ENCODE peak calls at places on chromosome 17, in five cellular contexts. X is tibial artery, N is cardiac muscle cell, K is pancreas, G is progenitor cell of endocrine pancreas. Y is an unnamed sample.

GRCh38 chr17:75386430-75386829 is 19.0 kb downstream of the GRB2 start:
- DNase-seq in G (no peak), K (no peak), X (no peak), N (no peak), Y (no peak)

GRCh38 chr17:82838386-82839063 is 1.3 kb downstream of the ZNF750 start:
- DNase-seq in K (peak; percentile 65), X (no peak), G (no peak), N (no peak), Y (no peak)

GRCh38 chr17:32503251-32504165 is 16.7 kb downstream of the CDK5R1 start:
- DNase-seq in G (no peak), N (no peak), K (no peak), X (no peak), Y (peak; percentile 84)

GRCh38 chr17:15351925-15352324 is 10.5 kb upstream of the TEKT3 start:
- DNase-seq in K (no peak), G (no peak), X (no peak), N (no peak), Y (no peak)

GRCh38 chr17:71237903-71238538 is 882.8 kb upstream of the SOX9 start:
- DNase-seq in G (no peak), K (no peak), N (no peak), X (no peak), Y (no peak)

GRCh38 chr17:80931421-80932265 is 60.0 kb upstream of the CHMP6 start:
- DNase-seq in X (peak; percentile 60), K (no peak), G (no peak), N (peak; percentile 9), Y (no peak)

GRCh38 chr17:72822358-72823023 is 270.0 kb downstream of the SLC39A11 start:
- DNase-seq in N (no peak), X (no peak), K (no peak), G (no peak), Y (no peak)

GRCh38 chr17:7560172-7561027 is 1.3 kb upstream of the SENP3 start:
- DNase-seq in X (peak; percentile 79), N (peak; percentile 85), K (peak; percentile 76), G (peak; percentile 73), Y (peak; percentile 66)

GRCh38 chr17:35243459-35244204 is 760 bp downstream of the SLFN5 start:
- DNase-seq in K (peak; percentile 13), G (peak; percentile 11), N (peak; percentile 38), X (peak; percentile 83), Y (peak; percentile 41)

GRCh38 chr17:80265205-80266068 is 4.8 kb downstream of the RNF213 start:
- DNase-seq in K (no peak), N (no peak), X (no peak), G (no peak), Y (peak; percentile 73)

GRCh38 chr17:13027246-13027645 is 9.4 kb upstream of the ELAC2 start:
- DNase-seq in G (no peak), N (no peak), K (no peak), X (peak; percentile 5), Y (no peak)

GRCh38 chr17:67478266-67479118 is 101.4 kb downstream of the PITPNC1 start:
- DNase-seq in N (no peak), X (no peak), G (no peak), K (no peak), Y (no peak)

GRCh38 chr17:76462556-76463290 is 4.7 kb upstream of the AANAT start:
- DNase-seq in N (no peak), K (no peak), X (no peak), G (no peak), Y (no peak)

GRCh38 chr17:76459674-76460073 is 6.7 kb upstream of the UBE2O start:
- DNase-seq in X (no peak), K (no peak), G (no peak), N (no peak), Y (no peak)

GRCh38 chr17:76453431-76453743 is 435 bp upstream of the UBE2O start:
- DNase-seq in K (no peak), X (no peak), N (no peak), G (no peak), Y (no peak)

GRCh38 chr17:76461765-76462555 is 5.4 kb upstream of the AANAT start:
- DNase-seq in X (no peak), G (no peak), N (no peak), K (no peak), Y (no peak)

DNA sequence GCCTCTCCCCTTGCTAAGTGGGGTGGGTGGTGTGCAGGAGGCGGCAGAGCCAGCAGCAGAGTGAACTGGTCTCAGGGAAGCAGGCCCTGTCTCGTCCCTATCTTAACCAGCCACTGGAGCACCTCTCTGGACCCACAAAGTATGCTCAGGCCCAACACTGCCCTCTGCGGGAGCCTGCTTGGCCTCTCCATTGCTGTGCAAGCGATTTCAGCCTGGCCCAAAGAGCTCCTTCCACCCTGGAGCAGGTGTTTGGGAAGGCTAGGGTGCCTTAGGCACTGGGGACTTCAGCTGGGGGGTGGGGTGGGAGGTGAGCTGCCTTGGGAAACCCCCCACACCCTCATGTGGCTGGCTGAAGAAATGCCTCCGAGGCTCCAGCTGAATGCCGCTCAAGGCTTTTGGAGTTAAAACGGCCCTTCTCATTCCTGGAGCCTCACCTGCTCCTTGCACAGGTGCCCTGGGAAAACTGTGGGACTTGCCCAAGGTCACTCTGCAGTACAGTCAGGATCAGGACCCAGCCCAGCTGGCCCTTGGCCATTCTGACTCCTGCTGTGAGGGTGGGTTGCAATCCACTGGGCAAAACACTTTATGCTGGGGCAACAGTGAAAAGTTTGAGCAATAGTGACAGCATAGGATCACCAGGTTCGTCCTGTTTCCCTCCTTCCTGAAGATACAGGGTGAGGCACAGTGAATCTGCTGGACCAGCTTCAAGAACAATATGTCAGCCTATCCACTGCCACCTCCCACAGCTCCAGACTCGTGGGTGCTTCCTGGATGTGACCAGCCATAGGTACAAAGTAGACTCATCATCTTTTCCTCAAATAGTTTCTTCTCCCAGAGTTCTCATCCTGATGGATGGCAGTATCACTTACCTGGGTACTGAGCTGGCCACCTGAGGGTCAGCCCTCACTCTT is 5.9 kb upstream of the UBE2O start:
- DNase-seq in N (peak; percentile 86), G (no peak), X (no peak), K (peak; percentile 52), Y (peak; percentile 69)
- TF ChIP-seq CTCF in N (peak; percentile 68), G (peak; percentile 53), X (no peak), K (no peak), Y (peak; percentile 64)

DNA sequence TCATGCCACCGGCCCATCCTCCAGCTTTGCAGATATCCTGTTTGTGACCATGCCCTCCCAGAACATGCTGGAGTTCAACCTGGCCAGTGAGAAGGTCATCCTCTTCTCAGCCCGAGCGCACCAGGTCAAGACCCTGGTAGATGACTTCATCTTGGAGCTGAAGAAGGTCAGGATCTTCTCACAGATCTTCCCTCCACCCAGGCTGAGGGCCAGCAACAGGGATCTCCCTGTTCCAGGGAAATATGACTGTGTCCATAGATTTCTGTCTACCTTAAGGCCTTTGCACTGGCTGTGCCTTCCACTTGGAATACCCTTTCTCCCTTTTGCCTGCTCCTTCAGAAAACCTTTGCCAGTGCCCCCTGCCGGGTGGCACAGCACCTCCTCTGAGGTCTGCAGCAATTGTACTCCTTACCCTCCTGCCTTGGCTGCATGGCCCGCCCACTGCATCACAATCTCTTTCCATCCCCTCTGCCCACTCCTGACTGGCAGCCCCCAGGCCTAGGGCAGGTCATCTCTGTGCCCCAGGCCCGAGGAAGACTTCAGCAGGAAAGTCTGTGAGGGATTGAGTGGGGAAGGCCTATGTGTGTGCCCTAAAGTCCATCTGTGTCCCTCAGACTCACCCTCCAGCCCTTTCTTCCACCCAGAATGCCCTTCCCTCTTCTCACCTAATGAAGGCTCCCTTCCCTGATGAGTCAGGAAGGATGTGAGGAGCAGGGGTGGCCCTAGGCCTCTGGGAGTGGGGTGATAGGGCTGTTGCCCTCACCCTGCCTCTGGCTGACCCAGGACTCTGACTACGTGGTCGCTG is 27.3 kb upstream of the ALKBH5 start:
- DNase-seq in X (no peak), G (no peak), N (no peak), K (no peak), Y (no peak)
- TF ChIP-seq CTCF in X (no peak), G (no peak), N (no peak), K (no peak), Y (no peak)

GRCh38 chr17:49677134-49677932 is 564 bp downstream of the SPOP start:
- DNase-seq in G (peak; percentile 96), X (peak; percentile 98), K (peak; percentile 95), N (peak; percentile 97), Y (peak; percentile 94)
- TF ChIP-seq CTCF in G (no peak), X (no peak), K (no peak), N (no peak), Y (no peak)

GRCh38 chr17:28318759-28319660 is at the start of gene TMEM97:
- DNase-seq in G (peak; percentile 89), K (peak; percentile 97), X (peak; percentile 96), N (peak; percentile 98), Y (peak; percentile 96)
- TF ChIP-seq CTCF in G (no peak), K (no peak), X (no peak), N (peak; percentile 0), Y (peak; percentile 1)

DNA sequence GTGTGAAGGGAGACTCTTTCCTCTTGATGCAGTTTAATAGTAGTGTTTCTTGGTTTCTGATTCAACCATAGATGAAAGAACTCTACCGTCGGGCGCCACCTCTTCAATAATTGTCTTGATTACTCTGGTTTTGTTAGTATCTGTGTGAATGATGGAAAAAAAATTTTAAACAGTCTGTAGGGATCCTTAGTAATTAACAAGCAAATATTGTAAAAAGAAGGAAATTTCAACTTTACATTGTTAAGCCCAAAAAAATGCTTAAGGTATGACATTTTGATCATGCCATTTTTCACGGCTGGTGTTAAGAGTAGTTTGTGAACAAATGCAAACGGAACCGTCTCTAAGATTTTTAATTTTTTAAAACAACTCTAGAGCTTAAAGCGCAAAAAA is 4.1 kb downstream of the KRT10 start:
- DNase-seq in G (no peak), N (no peak), K (no peak), X (no peak), Y (no peak)
- TF ChIP-seq CTCF in G (no peak), N (no peak), K (no peak), X (no peak), Y (no peak)

GRCh38 chr17:45293413-45294211 is 23.2 kb downstream of the MAP3K14 start:
- DNase-seq in G (no peak), K (peak; percentile 78), N (peak; percentile 68), X (peak; percentile 94), Y (no peak)
- TF ChIP-seq CTCF in G (no peak), K (no peak), N (no peak), X (no peak), Y (no peak)